ENCODE peak calls at places on chromosomes 1 and 21, in six cellular contexts. One of them, this sample, is unnamed.

GRCh38 chr1:213720032-213720431 is 267.7 kb upstream of the PROX1 start:
- DNase-seq in stimulated activated CD8-positive, alpha-beta memory T cell treated with anti-CD3 and anti-CD28 coated beads, Interleukin-4, amount 100 ng/mL, for 4 hours: no peak
- DNase-seq in frontal cortex: no peak
- DNase-seq in ELR: no peak
- DNase-seq in NCI-H345: peak
- DNase-seq in stimulated activated CD4-positive, alpha-beta T cell treated with anti-CD3 and anti-CD28 coated beads, Interleukin-1b, Interleukin-23, amount 100 ng/mL, for 4 hours: no peak
- DNase-seq in this sample: no peak

GRCh38 chr1:247332215-247332900 is 691 bp upstream of the ZNF496 start:
- DNase-seq in ELR: peak
- DNase-seq in frontal cortex: peak
- DNase-seq in NCI-H345: peak
- DNase-seq in stimulated activated CD4-positive, alpha-beta T cell treated with anti-CD3 and anti-CD28 coated beads, Interleukin-1b, Interleukin-23, amount 100 ng/mL, for 4 hours: peak
- DNase-seq in stimulated activated CD8-positive, alpha-beta memory T cell treated with anti-CD3 and anti-CD28 coated beads, Interleukin-4, amount 100 ng/mL, for 4 hours: no peak
- DNase-seq in this sample: peak

GRCh38 chr1:153585009-153585408 is 19.4 kb upstream of the S100A2 start:
- DNase-seq in ELR: no peak
- DNase-seq in stimulated activated CD4-positive, alpha-beta T cell treated with anti-CD3 and anti-CD28 coated beads, Interleukin-1b, Interleukin-23, amount 100 ng/mL, for 4 hours: no peak
- DNase-seq in NCI-H345: no peak
- DNase-seq in frontal cortex: no peak
- DNase-seq in stimulated activated CD8-positive, alpha-beta memory T cell treated with anti-CD3 and anti-CD28 coated beads, Interleukin-4, amount 100 ng/mL, for 4 hours: no peak
- DNase-seq in this sample: no peak

GRCh38 chr1:232057896-232058274 is 431.3 kb downstream of the DISC1 start:
- DNase-seq in stimulated activated CD4-positive, alpha-beta T cell treated with anti-CD3 and anti-CD28 coated beads, Interleukin-1b, Interleukin-23, amount 100 ng/mL, for 4 hours: no peak
- DNase-seq in frontal cortex: no peak
- DNase-seq in stimulated activated CD8-positive, alpha-beta memory T cell treated with anti-CD3 and anti-CD28 coated beads, Interleukin-4, amount 100 ng/mL, for 4 hours: no peak
- DNase-seq in ELR: no peak
- DNase-seq in NCI-H345: no peak
- DNase-seq in this sample: no peak

GRCh38 chr1:67522793-67523192 is 92.6 kb upstream of the SERBP1 start:
- DNase-seq in stimulated activated CD4-positive, alpha-beta T cell treated with anti-CD3 and anti-CD28 coated beads, Interleukin-1b, Interleukin-23, amount 100 ng/mL, for 4 hours: no peak
- DNase-seq in stimulated activated CD8-positive, alpha-beta memory T cell treated with anti-CD3 and anti-CD28 coated beads, Interleukin-4, amount 100 ng/mL, for 4 hours: no peak
- DNase-seq in frontal cortex: no peak
- DNase-seq in ELR: no peak
- DNase-seq in NCI-H345: no peak
- DNase-seq in this sample: no peak

GRCh38 chr1:92043621-92044020 is 13.8 kb downstream of the EPHX4 start:
- DNase-seq in ELR: no peak
- DNase-seq in stimulated activated CD4-positive, alpha-beta T cell treated with anti-CD3 and anti-CD28 coated beads, Interleukin-1b, Interleukin-23, amount 100 ng/mL, for 4 hours: no peak
- DNase-seq in NCI-H345: no peak
- DNase-seq in stimulated activated CD8-positive, alpha-beta memory T cell treated with anti-CD3 and anti-CD28 coated beads, Interleukin-4, amount 100 ng/mL, for 4 hours: no peak
- DNase-seq in frontal cortex: no peak
- DNase-seq in this sample: no peak

GRCh38 chr1:240946926-240947325 is 335.0 kb upstream of the GREM2 start:
- DNase-seq in ELR: peak
- DNase-seq in NCI-H345: no peak
- DNase-seq in frontal cortex: no peak
- DNase-seq in stimulated activated CD8-positive, alpha-beta memory T cell treated with anti-CD3 and anti-CD28 coated beads, Interleukin-4, amount 100 ng/mL, for 4 hours: no peak
- DNase-seq in stimulated activated CD4-positive, alpha-beta T cell treated with anti-CD3 and anti-CD28 coated beads, Interleukin-1b, Interleukin-23, amount 100 ng/mL, for 4 hours: no peak
- DNase-seq in this sample: peak

GRCh38 chr1:39720094-39720999 is 18.3 kb upstream of the PPIE start:
- DNase-seq in stimulated activated CD4-positive, alpha-beta T cell treated with anti-CD3 and anti-CD28 coated beads, Interleukin-1b, Interleukin-23, amount 100 ng/mL, for 4 hours: no peak
- DNase-seq in ELR: peak
- DNase-seq in NCI-H345: peak
- DNase-seq in stimulated activated CD8-positive, alpha-beta memory T cell treated with anti-CD3 and anti-CD28 coated beads, Interleukin-4, amount 100 ng/mL, for 4 hours: no peak
- DNase-seq in frontal cortex: peak
- DNase-seq in this sample: no peak

GRCh38 chr1:89994805-89995594 is at the start of gene ZNF326:
- DNase-seq in ELR: peak
- DNase-seq in NCI-H345: peak
- DNase-seq in frontal cortex: peak
- DNase-seq in stimulated activated CD8-positive, alpha-beta memory T cell treated with anti-CD3 and anti-CD28 coated beads, Interleukin-4, amount 100 ng/mL, for 4 hours: peak
- DNase-seq in stimulated activated CD4-positive, alpha-beta T cell treated with anti-CD3 and anti-CD28 coated beads, Interleukin-1b, Interleukin-23, amount 100 ng/mL, for 4 hours: peak
- DNase-seq in this sample: peak

GRCh38 chr1:6445062-6445763 is 20.6 kb downstream of the ESPN start:
- DNase-seq in stimulated activated CD8-positive, alpha-beta memory T cell treated with anti-CD3 and anti-CD28 coated beads, Interleukin-4, amount 100 ng/mL, for 4 hours: no peak
- DNase-seq in ELR: peak
- DNase-seq in NCI-H345: no peak
- DNase-seq in stimulated activated CD4-positive, alpha-beta T cell treated with anti-CD3 and anti-CD28 coated beads, Interleukin-1b, Interleukin-23, amount 100 ng/mL, for 4 hours: peak
- DNase-seq in frontal cortex: no peak
- DNase-seq in this sample: no peak

GRCh38 chr1:178354816-178355215 is 141.9 kb downstream of the CLEC20A start:
- DNase-seq in ELR: no peak
- DNase-seq in NCI-H345: no peak
- DNase-seq in stimulated activated CD8-positive, alpha-beta memory T cell treated with anti-CD3 and anti-CD28 coated beads, Interleukin-4, amount 100 ng/mL, for 4 hours: no peak
- DNase-seq in frontal cortex: no peak
- DNase-seq in stimulated activated CD4-positive, alpha-beta T cell treated with anti-CD3 and anti-CD28 coated beads, Interleukin-1b, Interleukin-23, amount 100 ng/mL, for 4 hours: no peak
- DNase-seq in this sample: no peak

GRCh38 chr1:51843948-51844347 is 34.6 kb downstream of the NRDC start:
- DNase-seq in stimulated activated CD8-positive, alpha-beta memory T cell treated with anti-CD3 and anti-CD28 coated beads, Interleukin-4, amount 100 ng/mL, for 4 hours: no peak
- DNase-seq in NCI-H345: no peak
- DNase-seq in frontal cortex: no peak
- DNase-seq in ELR: no peak
- DNase-seq in stimulated activated CD4-positive, alpha-beta T cell treated with anti-CD3 and anti-CD28 coated beads, Interleukin-1b, Interleukin-23, amount 100 ng/mL, for 4 hours: no peak
- DNase-seq in this sample: no peak

GRCh38 chr1:228224198-228225164 is 16.6 kb downstream of the OBSCN start:
- DNase-seq in stimulated activated CD8-positive, alpha-beta memory T cell treated with anti-CD3 and anti-CD28 coated beads, Interleukin-4, amount 100 ng/mL, for 4 hours: no peak
- DNase-seq in frontal cortex: no peak
- DNase-seq in stimulated activated CD4-positive, alpha-beta T cell treated with anti-CD3 and anti-CD28 coated beads, Interleukin-1b, Interleukin-23, amount 100 ng/mL, for 4 hours: no peak
- DNase-seq in ELR: no peak
- DNase-seq in NCI-H345: no peak
- DNase-seq in this sample: no peak

GRCh38 chr1:4657244-4657789 is 2.9 kb downstream of the AJAP1 start:
- DNase-seq in stimulated activated CD8-positive, alpha-beta memory T cell treated with anti-CD3 and anti-CD28 coated beads, Interleukin-4, amount 100 ng/mL, for 4 hours: no peak
- DNase-seq in frontal cortex: no peak
- DNase-seq in NCI-H345: no peak
- DNase-seq in ELR: no peak
- DNase-seq in stimulated activated CD4-positive, alpha-beta T cell treated with anti-CD3 and anti-CD28 coated beads, Interleukin-1b, Interleukin-23, amount 100 ng/mL, for 4 hours: no peak
- DNase-seq in this sample: no peak

GRCh38 chr1:182698977-182699672 is 14.7 kb upstream of the RGS8 start:
- DNase-seq in ELR: no peak
- DNase-seq in NCI-H345: no peak
- DNase-seq in stimulated activated CD4-positive, alpha-beta T cell treated with anti-CD3 and anti-CD28 coated beads, Interleukin-1b, Interleukin-23, amount 100 ng/mL, for 4 hours: no peak
- DNase-seq in stimulated activated CD8-positive, alpha-beta memory T cell treated with anti-CD3 and anti-CD28 coated beads, Interleukin-4, amount 100 ng/mL, for 4 hours: no peak
- DNase-seq in frontal cortex: no peak
- DNase-seq in this sample: no peak

GRCh38 chr21:38660333-38661295 is 145.1 kb upstream of the ETS2 start:
- DNase-seq in stimulated activated CD4-positive, alpha-beta T cell treated with anti-CD3 and anti-CD28 coated beads, Interleukin-1b, Interleukin-23, amount 100 ng/mL, for 4 hours: peak
- DNase-seq in ELR: no peak
- DNase-seq in frontal cortex: peak
- DNase-seq in stimulated activated CD8-positive, alpha-beta memory T cell treated with anti-CD3 and anti-CD28 coated beads, Interleukin-4, amount 100 ng/mL, for 4 hours: no peak
- DNase-seq in NCI-H345: peak
- DNase-seq in this sample: no peak

GRCh38 chr1:225534772-225535171 is 106.9 kb upstream of the LBR start:
- DNase-seq in NCI-H345: no peak
- DNase-seq in ELR: no peak
- DNase-seq in stimulated activated CD4-positive, alpha-beta T cell treated with anti-CD3 and anti-CD28 coated beads, Interleukin-1b, Interleukin-23, amount 100 ng/mL, for 4 hours: no peak
- DNase-seq in frontal cortex: no peak
- DNase-seq in stimulated activated CD8-positive, alpha-beta memory T cell treated with anti-CD3 and anti-CD28 coated beads, Interleukin-4, amount 100 ng/mL, for 4 hours: no peak
- DNase-seq in this sample: no peak

GRCh38 chr1:150065184-150065871 is 2.2 kb upstream of the VPS45 start:
- DNase-seq in frontal cortex: peak
- DNase-seq in stimulated activated CD8-positive, alpha-beta memory T cell treated with anti-CD3 and anti-CD28 coated beads, Interleukin-4, amount 100 ng/mL, for 4 hours: no peak
- DNase-seq in stimulated activated CD4-positive, alpha-beta T cell treated with anti-CD3 and anti-CD28 coated beads, Interleukin-1b, Interleukin-23, amount 100 ng/mL, for 4 hours: no peak
- DNase-seq in NCI-H345: no peak
- DNase-seq in ELR: peak
- DNase-seq in this sample: no peak

GRCh38 chr1:72435025-72435424 is 152.7 kb upstream of the NEGR1 start:
- DNase-seq in stimulated activated CD4-positive, alpha-beta T cell treated with anti-CD3 and anti-CD28 coated beads, Interleukin-1b, Interleukin-23, amount 100 ng/mL, for 4 hours: no peak
- DNase-seq in ELR: no peak
- DNase-seq in frontal cortex: no peak
- DNase-seq in NCI-H345: no peak
- DNase-seq in stimulated activated CD8-positive, alpha-beta memory T cell treated with anti-CD3 and anti-CD28 coated beads, Interleukin-4, amount 100 ng/mL, for 4 hours: no peak
- DNase-seq in this sample: no peak

GRCh38 chr1:197016751-197017150 is 39.4 kb downstream of the CFHR5 start:
- DNase-seq in ELR: no peak
- DNase-seq in NCI-H345: no peak
- DNase-seq in frontal cortex: no peak
- DNase-seq in stimulated activated CD8-positive, alpha-beta memory T cell treated with anti-CD3 and anti-CD28 coated beads, Interleukin-4, amount 100 ng/mL, for 4 hours: no peak
- DNase-seq in stimulated activated CD4-positive, alpha-beta T cell treated with anti-CD3 and anti-CD28 coated beads, Interleukin-1b, Interleukin-23, amount 100 ng/mL, for 4 hours: no peak
- DNase-seq in this sample: no peak

GRCh38 chr1:35443768-35444518 is 113.3 kb downstream of the KIAA0319L start:
- DNase-seq in stimulated activated CD8-positive, alpha-beta memory T cell treated with anti-CD3 and anti-CD28 coated beads, Interleukin-4, amount 100 ng/mL, for 4 hours: no peak
- DNase-seq in ELR: peak
- DNase-seq in frontal cortex: no peak
- DNase-seq in NCI-H345: no peak
- DNase-seq in stimulated activated CD4-positive, alpha-beta T cell treated with anti-CD3 and anti-CD28 coated beads, Interleukin-1b, Interleukin-23, amount 100 ng/mL, for 4 hours: no peak
- DNase-seq in this sample: no peak

GRCh38 chr1:71014110-71014509 is 33.5 kb downstream of the PTGER3 start:
- DNase-seq in frontal cortex: no peak
- DNase-seq in NCI-H345: no peak
- DNase-seq in stimulated activated CD8-positive, alpha-beta memory T cell treated with anti-CD3 and anti-CD28 coated beads, Interleukin-4, amount 100 ng/mL, for 4 hours: no peak
- DNase-seq in ELR: peak
- DNase-seq in stimulated activated CD4-positive, alpha-beta T cell treated with anti-CD3 and anti-CD28 coated beads, Interleukin-1b, Interleukin-23, amount 100 ng/mL, for 4 hours: no peak
- DNase-seq in this sample: no peak

GRCh38 chr1:160623860-160624259 is 23.0 kb downstream of the SLAMF1 start:
- DNase-seq in stimulated activated CD8-positive, alpha-beta memory T cell treated with anti-CD3 and anti-CD28 coated beads, Interleukin-4, amount 100 ng/mL, for 4 hours: no peak
- DNase-seq in frontal cortex: no peak
- DNase-seq in stimulated activated CD4-positive, alpha-beta T cell treated with anti-CD3 and anti-CD28 coated beads, Interleukin-1b, Interleukin-23, amount 100 ng/mL, for 4 hours: no peak
- DNase-seq in ELR: no peak
- DNase-seq in NCI-H345: no peak
- DNase-seq in this sample: no peak

GRCh38 chr1:180151508-180151907 is 3.2 kb upstream of the QSOX1 start:
- DNase-seq in stimulated activated CD8-positive, alpha-beta memory T cell treated with anti-CD3 and anti-CD28 coated beads, Interleukin-4, amount 100 ng/mL, for 4 hours: no peak
- DNase-seq in NCI-H345: peak
- DNase-seq in stimulated activated CD4-positive, alpha-beta T cell treated with anti-CD3 and anti-CD28 coated beads, Interleukin-1b, Interleukin-23, amount 100 ng/mL, for 4 hours: no peak
- DNase-seq in frontal cortex: no peak
- DNase-seq in ELR: peak
- DNase-seq in this sample: no peak

GRCh38 chr1:185645686-185646085 is 88.5 kb upstream of the HMCN1 start:
- DNase-seq in stimulated activated CD8-positive, alpha-beta memory T cell treated with anti-CD3 and anti-CD28 coated beads, Interleukin-4, amount 100 ng/mL, for 4 hours: no peak
- DNase-seq in NCI-H345: no peak
- DNase-seq in frontal cortex: no peak
- DNase-seq in stimulated activated CD4-positive, alpha-beta T cell treated with anti-CD3 and anti-CD28 coated beads, Interleukin-1b, Interleukin-23, amount 100 ng/mL, for 4 hours: no peak
- DNase-seq in ELR: peak
- DNase-seq in this sample: no peak

GRCh38 chr1:71364236-71364635 is 283.4 kb upstream of the ZRANB2 start:
- DNase-seq in frontal cortex: no peak
- DNase-seq in stimulated activated CD4-positive, alpha-beta T cell treated with anti-CD3 and anti-CD28 coated beads, Interleukin-1b, Interleukin-23, amount 100 ng/mL, for 4 hours: no peak
- DNase-seq in ELR: no peak
- DNase-seq in NCI-H345: no peak
- DNase-seq in stimulated activated CD8-positive, alpha-beta memory T cell treated with anti-CD3 and anti-CD28 coated beads, Interleukin-4, amount 100 ng/mL, for 4 hours: no peak
- DNase-seq in this sample: no peak

GRCh38 chr1:45037456-45037855 is 25.4 kb downstream of the UROD start:
- DNase-seq in frontal cortex: no peak
- DNase-seq in stimulated activated CD8-positive, alpha-beta memory T cell treated with anti-CD3 and anti-CD28 coated beads, Interleukin-4, amount 100 ng/mL, for 4 hours: no peak
- DNase-seq in stimulated activated CD4-positive, alpha-beta T cell treated with anti-CD3 and anti-CD28 coated beads, Interleukin-1b, Interleukin-23, amount 100 ng/mL, for 4 hours: no peak
- DNase-seq in ELR: peak
- DNase-seq in NCI-H345: no peak
- DNase-seq in this sample: no peak

GRCh38 chr1:23923592-23924495 is 10.7 kb upstream of the CNR2 start:
- DNase-seq in frontal cortex: no peak
- DNase-seq in ELR: no peak
- DNase-seq in stimulated activated CD8-positive, alpha-beta memory T cell treated with anti-CD3 and anti-CD28 coated beads, Interleukin-4, amount 100 ng/mL, for 4 hours: no peak
- DNase-seq in NCI-H345: no peak
- DNase-seq in stimulated activated CD4-positive, alpha-beta T cell treated with anti-CD3 and anti-CD28 coated beads, Interleukin-1b, Interleukin-23, amount 100 ng/mL, for 4 hours: no peak
- DNase-seq in this sample: no peak

GRCh38 chr1:225572422-225572821 is 80.5 kb downstream of the ENAH start:
- DNase-seq in stimulated activated CD4-positive, alpha-beta T cell treated with anti-CD3 and anti-CD28 coated beads, Interleukin-1b, Interleukin-23, amount 100 ng/mL, for 4 hours: no peak
- DNase-seq in ELR: peak
- DNase-seq in NCI-H345: no peak
- DNase-seq in frontal cortex: no peak
- DNase-seq in stimulated activated CD8-positive, alpha-beta memory T cell treated with anti-CD3 and anti-CD28 coated beads, Interleukin-4, amount 100 ng/mL, for 4 hours: no peak
- DNase-seq in this sample: no peak

GRCh38 chr1:197989058-197989457 is 71.9 kb downstream of the LHX9 start:
- DNase-seq in NCI-H345: no peak
- DNase-seq in stimulated activated CD4-positive, alpha-beta T cell treated with anti-CD3 and anti-CD28 coated beads, Interleukin-1b, Interleukin-23, amount 100 ng/mL, for 4 hours: no peak
- DNase-seq in frontal cortex: no peak
- DNase-seq in stimulated activated CD8-positive, alpha-beta memory T cell treated with anti-CD3 and anti-CD28 coated beads, Interleukin-4, amount 100 ng/mL, for 4 hours: no peak
- DNase-seq in ELR: no peak
- DNase-seq in this sample: no peak

GRCh38 chr1:91924146-91924545 is 25.1 kb upstream of the BRDT start:
- DNase-seq in frontal cortex: no peak
- DNase-seq in stimulated activated CD8-positive, alpha-beta memory T cell treated with anti-CD3 and anti-CD28 coated beads, Interleukin-4, amount 100 ng/mL, for 4 hours: no peak
- DNase-seq in stimulated activated CD4-positive, alpha-beta T cell treated with anti-CD3 and anti-CD28 coated beads, Interleukin-1b, Interleukin-23, amount 100 ng/mL, for 4 hours: no peak
- DNase-seq in ELR: peak
- DNase-seq in NCI-H345: no peak
- DNase-seq in this sample: no peak

GRCh38 chr1:36084502-36085115 is 715 bp downstream of the TEKT2 start:
- DNase-seq in stimulated activated CD8-positive, alpha-beta memory T cell treated with anti-CD3 and anti-CD28 coated beads, Interleukin-4, amount 100 ng/mL, for 4 hours: no peak
- DNase-seq in stimulated activated CD4-positive, alpha-beta T cell treated with anti-CD3 and anti-CD28 coated beads, Interleukin-1b, Interleukin-23, amount 100 ng/mL, for 4 hours: no peak
- DNase-seq in NCI-H345: no peak
- DNase-seq in frontal cortex: no peak
- DNase-seq in ELR: no peak
- DNase-seq in this sample: no peak

GRCh38 chr21:34180826-34181359 is 107.5 kb downstream of the MRPS6 start:
- DNase-seq in stimulated activated CD4-positive, alpha-beta T cell treated with anti-CD3 and anti-CD28 coated beads, Interleukin-1b, Interleukin-23, amount 100 ng/mL, for 4 hours: no peak
- DNase-seq in ELR: no peak
- DNase-seq in frontal cortex: no peak
- DNase-seq in NCI-H345: no peak
- DNase-seq in stimulated activated CD8-positive, alpha-beta memory T cell treated with anti-CD3 and anti-CD28 coated beads, Interleukin-4, amount 100 ng/mL, for 4 hours: no peak
- DNase-seq in this sample: no peak

This sample was measured in D721Med.